ENCODE peak calls at places on chromosomes 11 and 22, in eight cellular contexts. C is H9, J is heart right ventricle, U is GM23248, K is mucosa of descending colon, F is IMR-90, Y is neural progenitor cell, X is A549. L is an unnamed sample. For H3K4me1, the result is how much of the 10 kb centered on the place peaks cover.

GRCh38 chr22:31233001-31233400 is 20.9 kb downstream of the LIMK2 start:
- DNase-seq in C (no peak), J (no peak), U (no peak), K (no peak), F (no peak), Y (no peak), X (no peak), L (no peak)

GRCh38 chr11:12625438-12626071 is 48.7 kb upstream of the TEAD1 start:
- DNase-seq in C (no peak), J (no peak), U (peak), K (no peak), F (peak), Y (no peak), X (no peak), L (no peak)

GRCh38 chr11:45285931-45286632 is at the start of gene SYT13:
- DNase-seq in C (peak), J (peak), U (no peak), K (peak), F (no peak), Y (peak), X (peak), L (peak)

GRCh38 chr11:67442504-67443398 is 525 bp downstream of the CORO1B start:
- DNase-seq in C (no peak), J (no peak), U (peak), K (no peak), F (no peak), Y (no peak), X (no peak), L (no peak)

GRCh38 chr22:38429460-38430128 is 25.4 kb downstream of the KCNJ4 start:
- DNase-seq in C (peak), J (no peak), U (no peak), K (no peak), F (peak), Y (no peak), X (no peak), L (no peak)

GRCh38 chr11:13963169-13963948 is 836 bp downstream of the SPON1 start:
- DNase-seq in C (peak), J (peak), U (peak), K (peak), F (peak), Y (peak), X (no peak), L (peak)

GRCh38 chr11:67379061-67380058 is 6.0 kb upstream of the CLCF1 start:
- DNase-seq in C (no peak), J (no peak), U (peak), K (no peak), F (no peak), Y (no peak), X (peak), L (peak)

GRCh38 chr11:43947003-43947500 is 4.6 kb downstream of the C11orf96 start:
- DNase-seq in C (peak), J (no peak), U (peak), K (no peak), F (peak), Y (peak), X (no peak), L (peak)

GRCh38 chr11:13335319-13335718 is 57.7 kb downstream of the BMAL1 start:
- DNase-seq in C (peak), J (peak), U (peak), K (no peak), F (peak), Y (peak), X (peak), L (peak)

GRCh38 chr11:6911946-6912345 is 8.9 kb upstream of the OR2D3 start:
- DNase-seq in C (no peak), J (no peak), U (peak), K (no peak), F (peak), Y (no peak), X (no peak), L (no peak)

GRCh38 chr11:44849922-44850321 is 100.8 kb downstream of the TP53I11 start:
- DNase-seq in C (no peak), J (no peak), U (no peak), K (no peak), F (no peak), Y (no peak), X (no peak), L (no peak)

DNA sequence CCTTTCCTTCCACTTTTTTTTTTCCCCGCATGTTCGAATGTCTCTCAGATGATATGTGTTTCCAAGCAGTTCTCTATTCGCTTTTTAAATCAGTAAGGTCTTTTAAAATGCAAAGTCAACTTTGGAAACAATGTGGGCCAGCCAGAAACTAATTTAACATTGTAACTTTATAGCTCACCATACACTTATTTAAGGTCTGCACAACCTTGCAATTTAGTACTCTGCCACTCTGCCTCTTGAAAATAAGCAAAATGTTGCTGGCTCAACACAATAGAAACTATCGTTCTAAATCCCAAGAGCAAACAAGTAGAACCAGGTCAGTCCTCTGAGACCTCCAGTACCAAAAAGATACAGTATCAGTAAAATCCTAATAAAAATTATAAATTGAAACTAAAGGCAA is 109.0 kb downstream of the SIK3 start:
- DNase-seq in C (no peak), J (no peak), U (no peak), K (no peak), F (no peak), Y (no peak), X (no peak), L (no peak)
- H3K4me1 ChIP-seq in C (under half), J (under half), U (under half), K (under half), F (under half), Y (under half), X (half or more), L (under half)

GRCh38 chr11:124716596-124716995 is 23.1 kb upstream of the NRGN start:
- DNase-seq in C (no peak), J (no peak), U (peak), K (no peak), F (peak), Y (no peak), X (no peak), L (no peak)
- H3K4me1 ChIP-seq in C (under half), J (under half), U (under half), K (under half), F (under half), Y (under half), X (under half), L (under half)

GRCh38 chr22:43820671-43821305 is 8.7 kb upstream of the EFCAB6 start:
- DNase-seq in C (peak), J (no peak), U (no peak), K (no peak), F (no peak), Y (no peak), X (no peak), L (no peak)
- H3K4me1 ChIP-seq in C (under half), J (under half), U (under half), K (under half), F (under half), Y (under half), X (under half), L (under half)

GRCh38 chr11:10303558-10304363 is 1.1 kb upstream of the ADM start:
- DNase-seq in C (peak), J (peak), U (peak), K (peak), F (peak), Y (peak), X (peak), L (peak)

GRCh38 chr11:10302294-10302743 is 2.6 kb upstream of the ADM start:
- DNase-seq in C (no peak), J (no peak), U (no peak), K (no peak), F (no peak), Y (peak), X (no peak), L (peak)

GRCh38 chr11:10304495-10305261 is at the start of gene ADM:
- DNase-seq in C (peak), J (peak), U (peak), K (peak), F (peak), Y (peak), X (peak), L (peak)

GRCh38 chr11:10302744-10303557 is 1.9 kb upstream of the ADM start:
- DNase-seq in C (peak), J (peak), U (peak), K (peak), F (peak), Y (peak), X (no peak), L (peak)

DNA sequence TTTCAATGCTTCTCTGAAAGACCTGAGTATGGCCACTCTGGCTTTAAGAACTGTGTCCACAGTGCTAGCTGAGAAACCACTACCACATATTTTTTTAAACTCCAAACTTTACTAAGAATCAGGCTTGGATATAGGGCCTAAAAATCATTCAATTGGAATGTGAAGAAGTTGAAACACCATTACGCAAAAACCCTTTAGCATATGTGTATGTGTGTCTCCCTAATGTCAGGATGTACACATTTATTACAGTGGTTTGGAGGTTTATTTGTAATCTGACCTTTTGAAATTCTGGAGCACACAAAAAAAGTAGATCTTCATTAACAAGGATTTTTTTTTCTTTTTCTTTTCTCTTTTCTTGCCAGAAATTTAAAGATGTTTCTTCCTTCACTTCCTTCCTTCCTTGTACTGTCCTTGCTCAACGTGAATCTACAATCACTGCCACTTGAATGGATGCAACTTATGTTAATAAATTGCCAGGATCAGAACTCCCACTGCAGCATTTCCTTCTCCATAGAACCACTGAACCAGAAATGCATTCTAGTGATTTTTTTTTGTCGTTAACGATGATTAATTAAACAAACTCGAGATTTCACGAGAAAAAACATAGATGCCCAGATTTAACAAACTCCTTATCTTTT is 3.1 kb upstream of the ADM start:
- DNase-seq in C (no peak), J (no peak), U (peak), K (no peak), F (peak), Y (no peak), X (no peak), L (no peak)
- H3K4me1 ChIP-seq in C (under half), J (under half), U (under half), K (under half), F (under half), Y (under half), X (under half), L (under half)

GRCh38 chr11:10659339-10660216 is 34.0 kb downstream of the IRAG1 start:
- DNase-seq in C (no peak), J (no peak), U (peak), K (no peak), F (peak), Y (no peak), X (peak), L (no peak)
- H3K4me1 ChIP-seq in C (under half), J (under half), U (half or more), K (under half), F (under half), Y (under half), X (half or more), L (under half)

GRCh38 chr22:32854351-32854804 is 52.9 kb downstream of the TIMP3 start:
- DNase-seq in C (no peak), J (peak), U (peak), K (no peak), F (no peak), Y (no peak), X (no peak), L (no peak)

GRCh38 chr22:32850591-32851517 is 49.3 kb downstream of the TIMP3 start:
- DNase-seq in C (no peak), J (peak), U (peak), K (no peak), F (no peak), Y (no peak), X (no peak), L (no peak)

GRCh38 chr22:32850157-32850556 is 48.7 kb downstream of the TIMP3 start:
- DNase-seq in C (no peak), J (no peak), U (no peak), K (no peak), F (no peak), Y (no peak), X (no peak), L (no peak)

GRCh38 chr22:32853662-32854061 is 52.2 kb downstream of the TIMP3 start:
- DNase-seq in C (no peak), J (no peak), U (no peak), K (no peak), F (no peak), Y (no peak), X (no peak), L (no peak)

DNA sequence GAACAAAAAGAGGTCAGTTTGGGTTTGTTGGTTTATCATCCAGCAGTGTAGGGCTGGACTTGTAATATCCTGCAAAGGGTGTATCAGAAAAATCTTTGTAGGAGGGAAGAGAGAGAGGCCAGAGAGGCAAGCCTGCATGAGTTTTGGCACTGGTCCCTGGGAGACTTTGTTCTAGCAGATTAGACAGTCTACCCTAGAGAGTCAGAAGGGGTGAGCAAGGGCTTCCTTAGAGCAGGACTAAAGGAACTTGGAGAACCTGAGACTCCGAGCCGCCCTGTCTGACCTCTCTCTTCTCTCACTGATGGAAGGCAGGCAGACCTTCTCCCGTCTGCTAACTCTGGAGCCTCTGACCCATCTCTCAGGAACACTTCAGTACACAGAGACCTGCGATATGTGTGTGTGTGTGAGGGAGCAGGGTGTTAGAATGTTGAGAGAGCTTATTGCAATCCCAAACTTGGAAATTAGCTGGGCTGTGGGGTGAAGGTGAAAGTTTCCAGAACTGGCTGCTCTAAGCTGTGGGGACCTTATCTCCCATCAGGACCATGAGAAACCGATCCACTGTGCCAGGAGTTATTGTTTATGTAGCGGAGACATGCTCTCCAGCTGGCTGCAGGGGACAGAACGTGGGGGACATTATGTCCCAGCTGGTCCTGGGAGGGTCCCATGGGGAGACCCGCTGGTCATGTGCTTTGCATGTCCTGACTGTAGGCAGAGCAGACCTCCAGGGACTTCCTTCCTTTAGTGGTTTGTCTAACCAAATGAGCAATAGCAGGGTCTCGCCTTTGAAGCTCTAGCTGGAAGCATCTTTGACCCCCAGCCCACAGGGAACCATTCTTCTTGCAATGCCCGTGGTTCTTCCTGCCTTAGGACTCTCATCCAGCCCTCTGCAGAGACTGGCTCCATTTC is 51.1 kb downstream of the TIMP3 start:
- DNase-seq in C (no peak), J (peak), U (no peak), K (no peak), F (no peak), Y (no peak), X (no peak), L (no peak)
- H3K4me1 ChIP-seq in C (under half), J (half or more), U (under half), K (under half), F (under half), Y (under half), X (under half), L (under half)

DNA sequence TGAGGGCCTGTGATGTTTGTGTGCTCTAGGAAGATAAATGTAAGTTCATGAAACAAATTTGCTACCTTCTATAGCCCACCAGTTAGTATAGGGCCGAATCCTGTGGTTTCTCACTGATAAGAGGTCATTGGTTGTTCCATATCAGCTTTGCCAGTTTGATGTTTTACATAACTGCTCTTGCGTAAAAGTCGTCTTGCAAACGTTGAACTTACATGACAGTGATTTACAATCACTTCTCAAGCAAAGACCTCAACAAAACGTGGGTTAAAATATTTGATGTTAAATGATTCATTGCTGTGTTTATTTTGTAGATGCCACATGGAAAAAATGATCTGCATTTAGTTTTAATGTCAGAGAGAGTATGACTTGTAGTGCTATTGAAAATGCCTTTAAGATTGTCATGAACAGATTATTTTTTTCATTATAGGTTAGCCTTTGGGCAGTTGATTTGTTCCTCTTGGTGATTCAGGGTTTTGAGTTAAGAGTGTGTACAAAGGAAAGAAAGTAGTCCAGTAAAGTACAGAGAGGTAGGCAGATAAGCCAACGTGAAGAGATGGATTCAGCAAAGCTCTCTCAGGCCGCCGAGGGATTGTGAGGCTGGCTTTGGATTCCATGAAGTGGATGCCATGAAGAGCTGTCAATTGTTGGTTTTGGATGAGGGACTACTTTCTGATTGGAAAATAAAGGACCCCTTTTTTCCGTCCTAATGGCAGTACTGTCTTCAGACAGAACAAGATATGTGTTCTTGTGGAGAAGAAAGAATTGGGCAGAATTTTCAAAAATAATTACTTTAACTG is 2.6 kb downstream of the EWSR1 start:
- DNase-seq in C (no peak), J (no peak), U (peak), K (no peak), F (peak), Y (peak), X (no peak), L (no peak)
- H3K4me1 ChIP-seq in C (under half), J (half or more), U (under half), K (under half), F (under half), Y (under half), X (under half), L (under half)

L was measured in endodermal cell.